ENCODE peak calls at places on chromosomes 4 and X, in six cellular contexts. N is coronary artery; H is transverse colon; P is CD8-positive, alpha-beta T cell; D is DND-41; Z is MM.1S. G is an unnamed sample.

GRCh38 chrX:39550795-39551361 is 546.9 kb downstream of the BCOR start:
- DNase-seq in N (peak; percentile 26), Z (no peak), P (no peak), D (no peak), H (no peak), G (no peak)

GRCh38 chr4:36351082-36351666 is 69.8 kb downstream of the DTHD1 start:
- DNase-seq in Z (peak; percentile 75), N (no peak), H (peak; percentile 72), D (peak; percentile 80), P (peak; percentile 81), G (peak; percentile 81)

GRCh38 chr4:90845777-90846176 is 718.6 kb downstream of the CCSER1 start:
- DNase-seq in H (no peak), Z (peak; percentile 27), N (no peak), P (no peak), D (no peak), G (no peak)

GRCh38 chr4:62402088-62402806 is 1202.1 kb downstream of the ADGRL3 start:
- DNase-seq in H (no peak), D (no peak), N (no peak), Z (no peak), P (no peak), G (no peak)

GRCh38 chrX:136354201-136354600 is 53.4 kb downstream of the ADGRG4 start:
- DNase-seq in D (no peak), N (no peak), H (no peak), P (no peak), Z (no peak), G (no peak)

GRCh38 chr4:42638993-42639392 is 17.9 kb downstream of the ATP8A1 start:
- DNase-seq in P (no peak), H (no peak), N (no peak), D (no peak), Z (peak; percentile 82), G (no peak)

GRCh38 chrX:119685225-119686066 is 7.5 kb downstream of the SEPTIN6 start:
- DNase-seq in Z (peak; percentile 82), N (no peak), P (no peak), D (no peak), H (no peak), G (peak; percentile 65)

GRCh38 chr4:5753366-5753765 is 42.4 kb downstream of the EVC start:
- DNase-seq in P (no peak), Z (no peak), D (no peak), H (no peak), N (peak; percentile 67), G (no peak)

GRCh38 chr4:87339440-87339839 is 16.8 kb upstream of the HSD17B13 start:
- DNase-seq in P (no peak), H (no peak), N (no peak), Z (no peak), D (no peak), G (no peak)

GRCh38 chrX:15468036-15468435 is 25.1 kb downstream of the PIR start:
- DNase-seq in Z (no peak), N (no peak), D (no peak), P (no peak), H (peak; percentile 12), G (no peak)

GRCh38 chr4:148790691-148791090 is 348.5 kb upstream of the NR3C2 start:
- DNase-seq in H (no peak), N (no peak), Z (no peak), D (no peak), P (no peak), G (no peak)

GRCh38 chrX:24189490-24189889 is 40.0 kb downstream of the ZFX start:
- DNase-seq in N (no peak), P (no peak), H (no peak), D (no peak), Z (no peak), G (no peak)

GRCh38 chr4:55604996-55605395 is 13.0 kb upstream of the PDCL2 start:
- DNase-seq in D (no peak), Z (no peak), H (no peak), N (no peak), P (no peak), G (no peak)

GRCh38 chr4:95641571-95641970 is 92.8 kb upstream of the UNC5C start:
- DNase-seq in N (no peak), D (no peak), Z (no peak), H (no peak), P (no peak), G (no peak)

GRCh38 chrX:1027133-1027532 is 185.3 kb downstream of the CRLF2 start:
- DNase-seq in N (no peak), Z (peak; percentile 56), P (no peak), D (no peak), H (no peak), G (no peak)

GRCh38 chr4:7797330-7797729 is 142.3 kb downstream of the AFAP1 start:
- DNase-seq in Z (no peak), P (no peak), D (no peak), N (no peak), H (no peak), G (no peak)

GRCh38 chr4:151614532-151614931 is 146.3 kb downstream of the GATB start:
- DNase-seq in P (no peak), D (no peak), Z (no peak), H (no peak), N (no peak), G (no peak)

GRCh38 chr4:104571341-104571740 is 76.6 kb upstream of the CXXC4 start:
- DNase-seq in P (no peak), D (no peak), H (no peak), Z (no peak), N (no peak), G (no peak)

GRCh38 chr4:154560824-154561231 is 2.0 kb upstream of the FGB start:
- DNase-seq in P (no peak), D (no peak), N (no peak), Z (no peak), H (no peak), G (no peak)

GRCh38 chr4:62135565-62136156 is 935.5 kb downstream of the ADGRL3 start:
- DNase-seq in P (no peak), D (no peak), N (no peak), H (no peak), Z (no peak), G (no peak)

GRCh38 chr4:7798215-7798995 is 141.3 kb downstream of the AFAP1 start:
- DNase-seq in Z (no peak), D (no peak), P (no peak), N (no peak), H (no peak), G (no peak)

GRCh38 chr4:29571322-29571721 is 1148.8 kb upstream of the PCDH7 start:
- DNase-seq in D (no peak), N (no peak), P (no peak), Z (no peak), H (no peak), G (no peak)

GRCh38 chrX:789096-789495 is 158.5 kb downstream of the SHOX start:
- DNase-seq in N (no peak), Z (no peak), H (no peak), D (no peak), P (no peak), G (no peak)

GRCh38 chr4:140463610-140464009 is 34.5 kb downstream of the MGAT4D start:
- DNase-seq in D (no peak), P (no peak), H (no peak), N (no peak), Z (no peak), G (no peak)

GRCh38 chr4:158805628-158806471 is 37.0 kb downstream of the FNIP2 start:
- DNase-seq in H (no peak), D (no peak), N (no peak), P (no peak), Z (no peak), G (no peak)

DNA sequence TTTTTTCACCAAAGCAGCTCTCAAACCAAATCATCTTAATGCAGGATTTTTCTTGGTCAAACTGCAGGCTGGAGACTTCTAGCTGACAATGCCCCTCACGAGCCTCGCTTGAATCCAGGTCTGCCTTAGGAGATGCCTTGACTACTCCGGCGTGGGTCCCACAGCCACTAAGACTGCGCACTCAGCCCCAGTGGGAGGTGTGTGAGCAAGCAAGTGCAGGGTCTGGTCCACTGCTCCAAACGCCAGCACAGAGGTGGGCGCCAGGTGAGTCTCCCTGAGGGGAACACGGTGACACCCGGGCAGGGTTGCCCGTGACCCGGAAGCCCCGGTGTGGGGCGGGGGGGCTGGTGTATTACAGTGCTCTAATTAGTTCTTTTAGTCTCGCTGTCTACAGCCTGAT is 838.3 kb downstream of the NLGN4X start:
- DNase-seq in D (no peak), Z (no peak), H (no peak), P (no peak), N (no peak), G (no peak)
- H3K4me3 ChIP-seq in D (no peak overlapping the region), Z (no peak overlapping the region), H (no peak overlapping the region), P (no peak overlapping the region), N (no peak overlapping the region), G (no peak overlapping the region)

DNA sequence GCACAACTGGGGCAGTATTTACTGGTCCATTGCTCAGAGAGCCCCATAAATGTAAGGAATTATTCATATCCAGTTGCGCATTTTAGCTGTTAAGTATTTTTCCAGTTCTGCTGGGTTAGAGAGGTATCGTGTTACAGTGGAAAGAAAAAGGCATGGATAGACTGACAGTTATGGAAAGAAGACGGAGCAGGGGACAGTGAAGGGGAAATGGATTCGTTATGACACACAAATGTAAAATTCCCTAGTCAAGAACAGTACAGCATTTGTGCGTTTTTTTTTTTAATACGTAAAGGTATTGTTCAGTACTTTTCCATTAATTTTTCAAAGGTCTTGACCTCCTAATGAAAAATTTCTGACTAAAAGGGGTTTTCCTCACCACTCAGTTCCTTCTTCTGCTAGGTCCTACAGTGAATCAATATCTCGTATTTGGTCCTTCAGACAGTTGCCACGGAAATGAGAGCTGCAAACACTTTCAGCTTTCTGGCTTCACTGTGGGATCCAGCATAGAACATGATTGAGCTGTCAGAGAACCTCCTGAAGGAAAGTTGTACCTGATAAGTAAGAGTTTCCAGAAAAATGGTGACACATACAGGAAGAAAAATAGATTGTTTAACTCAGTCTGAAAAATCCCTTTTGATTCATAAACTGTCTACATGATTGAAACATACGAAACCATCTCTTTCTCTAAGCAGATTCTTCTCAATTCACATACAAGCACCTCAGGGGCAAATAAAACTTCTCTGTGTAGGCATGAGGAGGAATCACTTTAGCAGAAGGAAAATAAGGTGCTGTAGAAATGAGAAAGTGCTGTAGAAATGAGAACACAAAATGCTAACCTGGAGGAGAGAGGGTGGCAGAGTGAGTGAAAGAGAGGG is 21.8 kb upstream of the BBS12 start:
- DNase-seq in N (no peak), H (no peak), P (no peak), D (no peak), Z (no peak), G (no peak)
- H3K27ac ChIP-seq in N (no peak overlapping the region), H (no peak overlapping the region), P (no peak overlapping the region), D (no peak overlapping the region), Z (no peak overlapping the region), G (no peak overlapping the region)

GRCh38 chr4:165489786-165490185 is 111.0 kb downstream of the CPE start:
- DNase-seq in Z (no peak), D (no peak), H (no peak), N (no peak), P (no peak), G (no peak)

GRCh38 chr4:165493359-165493758 is 114.6 kb downstream of the CPE start:
- DNase-seq in D (peak; percentile 57), P (peak; percentile 59), H (peak; percentile 70), N (no peak), Z (peak; percentile 65), G (peak; percentile 31)
- H3K4me3 ChIP-seq in D (no peak overlapping the region), P (no peak overlapping the region), H (no peak overlapping the region), N (no peak overlapping the region), Z (peak overlapping the region; percentile 18), G (no peak overlapping the region)

DNA sequence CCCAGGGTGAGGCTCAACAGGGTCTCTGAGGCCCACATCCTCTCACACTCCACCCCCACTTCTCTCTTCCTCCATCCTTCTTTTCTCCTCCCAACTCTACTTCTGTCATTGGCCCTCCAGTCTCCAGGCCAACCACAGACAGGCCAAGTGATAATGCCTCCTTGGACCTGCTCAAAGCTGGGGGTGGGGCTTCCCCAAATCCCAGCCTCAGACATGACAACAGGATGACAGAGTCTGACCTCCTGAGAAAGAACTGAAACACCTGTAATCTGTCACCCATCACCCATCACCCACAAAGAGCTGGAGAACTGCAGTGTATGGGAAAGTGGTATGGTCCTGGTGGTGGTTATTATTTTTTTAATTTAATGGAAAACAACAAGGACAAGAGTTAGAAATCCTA is 72.6 kb downstream of the SH3KBP1 start:
- DNase-seq in P (no peak), Z (no peak), D (no peak), N (no peak), H (no peak), G (no peak)
- H3K27ac ChIP-seq in P (no peak overlapping the region), Z (no peak overlapping the region), D (peak overlapping the region; percentile 89), N (no peak overlapping the region), H (no peak overlapping the region), G (no peak overlapping the region)

G was measured in CD8-positive, alpha-beta memory T cell.